ENCODE peak calls at places on chromosomes 6 and 20, in four cellular contexts. One of them, this sample, is unnamed.

GRCh38 chr6:170147832-170148708 is 142.8 kb downstream of the DLL1 start:
- DNase-seq in mesothelial cell of epicardium: no peak
- DNase-seq in DMS153: peak
- DNase-seq in stomach: no peak
- DNase-seq in this sample: no peak

GRCh38 chr20:38859070-38859690 is 53.7 kb downstream of the PPP1R16B start:
- DNase-seq in mesothelial cell of epicardium: no peak
- DNase-seq in DMS153: no peak
- DNase-seq in stomach: no peak
- DNase-seq in this sample: no peak

GRCh38 chr6:138480279-138480949 is 18.9 kb downstream of the NHSL1 start:
- DNase-seq in mesothelial cell of epicardium: no peak
- DNase-seq in DMS153: no peak
- DNase-seq in stomach: no peak
- DNase-seq in this sample: no peak

GRCh38 chr20:51541189-51542032 is 1.1 kb downstream of the NFATC2 start:
- DNase-seq in mesothelial cell of epicardium: peak
- DNase-seq in DMS153: peak
- DNase-seq in stomach: peak
- DNase-seq in this sample: peak

GRCh38 chr20:57469418-57470211 is 55.3 kb downstream of the CTCFL start:
- DNase-seq in mesothelial cell of epicardium: peak
- DNase-seq in DMS153: no peak
- DNase-seq in stomach: no peak
- DNase-seq in this sample: no peak

GRCh38 chr6:56524891-56525703 is 117.6 kb downstream of the DST start:
- DNase-seq in mesothelial cell of epicardium: no peak
- DNase-seq in DMS153: no peak
- DNase-seq in stomach: no peak
- DNase-seq in this sample: no peak

GRCh38 chr6:74671558-74672025 is 534.3 kb downstream of the COL12A1 start:
- DNase-seq in mesothelial cell of epicardium: no peak
- DNase-seq in DMS153: no peak
- DNase-seq in stomach: no peak
- DNase-seq in this sample: no peak

GRCh38 chr6:57221936-57222683 is at the start of gene RAB23:
- DNase-seq in mesothelial cell of epicardium: peak
- DNase-seq in DMS153: peak
- DNase-seq in stomach: peak
- DNase-seq in this sample: peak

GRCh38 chr6:74966712-74967111 is 239.1 kb downstream of the COL12A1 start:
- DNase-seq in mesothelial cell of epicardium: no peak
- DNase-seq in DMS153: no peak
- DNase-seq in stomach: no peak
- DNase-seq in this sample: no peak